ENCODE peak calls at places on chromosomes 6 and 20, in ten cellular contexts. T is dorsolateral prefrontal cortex, P is breast epithelium, H is RWPE1, B is AG09309, F is tibial artery, C is stomach, U is ovary, J is mesothelial cell of epicardium, Q is astrocyte of the spinal cord. S is an unnamed sample.

GRCh38 chr6:128572286-128572685 is 51.9 kb upstream of the PTPRK start:
- DNase-seq in T (no peak), P (no peak), H (no peak), B (no peak), F (no peak), C (no peak), U (no peak), J (no peak), Q (no peak), S (no peak)

GRCh38 chr6:23031986-23032385 is 462.6 kb downstream of the HDGFL1 start:
- DNase-seq in T (no peak), P (no peak), H (no peak), B (no peak), F (no peak), C (no peak), U (no peak), J (no peak), Q (no peak), S (no peak)

GRCh38 chr6:148407372-148407771 is 64.7 kb downstream of the SASH1 start:
- DNase-seq in T (no peak), P (no peak), H (peak), B (peak), F (peak), C (no peak), U (no peak), J (no peak), Q (peak), S (no peak)

GRCh38 chr6:156502969-156503504 is 274.1 kb upstream of the ARID1B start:
- DNase-seq in T (no peak), P (no peak), H (no peak), B (no peak), F (no peak), C (no peak), U (no peak), J (no peak), Q (no peak), S (no peak)

GRCh38 chr6:146913842-146914562 is 290.2 kb upstream of the STXBP5 start:
- DNase-seq in T (peak), P (peak), H (peak), B (peak), F (peak), C (peak), U (peak), J (peak), Q (peak), S (peak)

GRCh38 chr6:159887146-159887545 is 3.6 kb upstream of the MAS1 start:
- DNase-seq in T (no peak), P (no peak), H (no peak), B (no peak), F (no peak), C (no peak), U (no peak), J (no peak), Q (no peak), S (no peak)

GRCh38 chr6:138765896-138766487 is 7.6 kb upstream of the CCDC28A start:
- DNase-seq in T (no peak), P (no peak), H (peak), B (no peak), F (no peak), C (no peak), U (no peak), J (no peak), Q (peak), S (no peak)

GRCh38 chr6:42313941-42314570 is 96.4 kb upstream of the MRPS10 start:
- DNase-seq in T (no peak), P (no peak), H (no peak), B (no peak), F (no peak), C (no peak), U (peak), J (no peak), Q (peak), S (no peak)

GRCh38 chr6:41306187-41306854 is 19.8 kb upstream of the TREM1 start:
- DNase-seq in T (no peak), P (no peak), H (peak), B (no peak), F (no peak), C (peak), U (no peak), J (no peak), Q (peak), S (no peak)

GRCh38 chr6:19896580-19897010 is 59.4 kb downstream of the ID4 start:
- DNase-seq in T (no peak), P (peak), H (peak), B (no peak), F (no peak), C (no peak), U (no peak), J (no peak), Q (no peak), S (no peak)

GRCh38 chr20:57627339-57627738 is 7.1 kb upstream of the ZBP1 start:
- DNase-seq in T (no peak), P (no peak), H (no peak), B (no peak), F (no peak), C (no peak), U (no peak), J (no peak), Q (no peak), S (no peak)

GRCh38 chr20:51800132-51800721 is 2.1 kb downstream of the SALL4 start:
- DNase-seq in T (no peak), P (peak), H (peak), B (no peak), F (no peak), C (peak), U (peak), J (peak), Q (peak), S (peak)

GRCh38 chr6:20688710-20689500 is 154.6 kb downstream of the CDKAL1 start:
- DNase-seq in T (no peak), P (no peak), H (no peak), B (no peak), F (no peak), C (no peak), U (no peak), J (no peak), Q (peak), S (no peak)

GRCh38 chr6:152053332-152053731 is 245.8 kb downstream of the ESR1 start:
- DNase-seq in T (no peak), P (no peak), H (no peak), B (no peak), F (no peak), C (no peak), U (no peak), J (no peak), Q (no peak), S (no peak)

GRCh38 chr6:33384581-33385020 is 7.0 kb upstream of the KIFC1 start:
- DNase-seq in T (no peak), P (no peak), H (peak), B (peak), F (no peak), C (no peak), U (no peak), J (no peak), Q (peak), S (no peak)

GRCh38 chr6:151389640-151390275 is 1.6 kb downstream of the ZBTB2 start:
- DNase-seq in T (peak), P (peak), H (peak), B (peak), F (peak), C (peak), U (peak), J (no peak), Q (peak), S (peak)

GRCh38 chr6:31178143-31179041 is 7.9 kb upstream of the POU5F1 start:
- DNase-seq in T (no peak), P (no peak), H (no peak), B (no peak), F (no peak), C (no peak), U (no peak), J (no peak), Q (no peak), S (no peak)

GRCh38 chr6:39493717-39494116 is 171.2 kb upstream of the KCNK16 start:
- DNase-seq in T (no peak), P (no peak), H (no peak), B (no peak), F (peak), C (no peak), U (no peak), J (no peak), Q (no peak), S (no peak)

GRCh38 chr6:143803769-143804540 is 39.2 kb upstream of the LTV1 start:
- DNase-seq in T (no peak), P (no peak), H (no peak), B (no peak), F (no peak), C (no peak), U (no peak), J (no peak), Q (no peak), S (no peak)

GRCh38 chr6:1122083-1122482 is 189.8 kb upstream of the FOXQ1 start:
- DNase-seq in T (no peak), P (no peak), H (no peak), B (no peak), F (no peak), C (no peak), U (no peak), J (no peak), Q (no peak), S (no peak)

GRCh38 chr6:48016027-48016755 is 94.8 kb downstream of the PTCHD4 start:
- DNase-seq in T (no peak), P (no peak), H (peak), B (no peak), F (no peak), C (no peak), U (no peak), J (no peak), Q (no peak), S (no peak)

GRCh38 chr6:3269412-3269975 is 10.7 kb downstream of the PSMG4 start:
- DNase-seq in T (peak), P (no peak), H (no peak), B (no peak), F (no peak), C (no peak), U (peak), J (no peak), Q (no peak), S (no peak)

GRCh38 chr6:169669147-169669546 is 32.7 kb downstream of the WDR27 start:
- DNase-seq in T (no peak), P (no peak), H (peak), B (no peak), F (no peak), C (no peak), U (no peak), J (no peak), Q (no peak), S (no peak)

GRCh38 chr20:31827059-31827458 is 7.9 kb downstream of the MYLK2 start:
- DNase-seq in T (no peak), P (no peak), H (no peak), B (no peak), F (no peak), C (no peak), U (no peak), J (no peak), Q (no peak), S (no peak)

GRCh38 chr6:28648035-28648877 is 122.6 kb downstream of the GPX5 start:
- DNase-seq in T (peak), P (no peak), H (peak), B (peak), F (no peak), C (no peak), U (peak), J (peak), Q (peak), S (peak)

GRCh38 chr20:36624068-36624813 is 18.7 kb downstream of the RAB5IF start:
- DNase-seq in T (no peak), P (no peak), H (no peak), B (no peak), F (no peak), C (peak), U (no peak), J (no peak), Q (no peak), S (no peak)

GRCh38 chr20:47618479-47618878 is 116.8 kb downstream of the NCOA3 start:
- DNase-seq in T (no peak), P (no peak), H (no peak), B (no peak), F (no peak), C (no peak), U (no peak), J (no peak), Q (no peak), S (no peak)

GRCh38 chr6:122869437-122870024 is 80.5 kb downstream of the SMPDL3A start:
- DNase-seq in T (peak), P (no peak), H (peak), B (no peak), F (no peak), C (peak), U (no peak), J (no peak), Q (peak), S (peak)

GRCh38 chr6:10595731-10596664 is 74.8 kb downstream of the GCNT2 start:
- DNase-seq in T (no peak), P (no peak), H (no peak), B (no peak), F (no peak), C (no peak), U (no peak), J (no peak), Q (peak), S (no peak)

DNA sequence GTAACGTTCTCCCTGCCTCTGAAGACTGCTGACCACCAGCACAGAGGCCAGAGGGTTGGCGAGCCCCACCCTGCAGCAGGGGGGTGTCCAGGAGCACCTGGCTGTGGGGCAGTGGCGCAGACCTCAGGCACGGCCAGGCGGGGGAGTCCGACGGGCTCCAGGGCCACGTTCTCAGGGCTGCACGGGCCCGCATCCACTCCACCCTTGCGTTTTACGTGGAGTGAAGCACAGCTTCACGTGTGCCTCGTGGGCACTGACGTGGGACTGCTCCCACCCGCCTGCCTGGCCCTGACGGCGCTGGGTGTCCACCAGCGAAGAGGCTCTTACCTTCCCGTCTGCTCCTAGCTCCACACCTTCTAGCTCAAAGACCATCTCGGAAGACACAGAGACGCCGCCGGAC is 6.9 kb downstream of the RPS21 start:
- DNase-seq in T (no peak), P (no peak), H (no peak), B (no peak), F (no peak), C (no peak), U (no peak), J (no peak), Q (no peak), S (no peak)
- TF ChIP-seq CTCF in T (no peak), P (no peak), H (no peak), B (no peak), F (no peak), C (no peak), U (no peak), J (no peak), Q (no peak), S (no peak)

GRCh38 chr6:162443101-162443500 is 284.5 kb downstream of the PRKN start:
- DNase-seq in T (no peak), P (peak), H (peak), B (no peak), F (no peak), C (peak), U (no peak), J (no peak), Q (no peak), S (no peak)

GRCh38 chr6:162448294-162448693 is 279.3 kb downstream of the PRKN start:
- DNase-seq in T (no peak), P (no peak), H (no peak), B (no peak), F (no peak), C (no peak), U (no peak), J (no peak), Q (no peak), S (no peak)

DNA sequence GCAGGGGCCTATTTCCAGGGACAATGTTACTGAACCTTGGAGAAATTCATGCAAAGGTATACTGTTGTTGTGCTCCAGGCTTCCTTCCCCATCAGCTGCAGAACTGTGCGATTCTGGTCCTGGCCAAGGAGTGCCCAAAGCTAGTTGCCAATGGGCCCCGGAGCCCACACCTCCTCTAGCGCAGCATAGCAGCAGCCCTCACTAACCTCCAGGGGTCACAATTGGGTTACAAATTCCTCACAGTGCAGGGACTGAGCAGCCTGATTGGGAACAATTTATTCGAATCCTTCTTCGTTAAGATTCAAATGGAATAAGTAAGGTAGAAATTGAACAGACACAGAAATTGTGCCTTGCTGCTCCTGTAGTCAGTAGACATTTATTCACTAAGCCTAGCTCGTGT is 284.9 kb downstream of the PRKN start:
- DNase-seq in T (no peak), P (no peak), H (no peak), B (no peak), F (no peak), C (no peak), U (no peak), J (no peak), Q (no peak), S (peak)
- TF ChIP-seq CTCF in T (peak), P (no peak), H (no peak), B (no peak), F (no peak), C (no peak), U (no peak), J (no peak), Q (no peak), S (peak)

GRCh38 chr6:149969635-149970034 is 5.9 kb downstream of the ULBP1 start:
- DNase-seq in T (no peak), P (no peak), H (no peak), B (no peak), F (no peak), C (no peak), U (no peak), J (no peak), Q (no peak), S (no peak)
- TF ChIP-seq CTCF in T (no peak), P (no peak), H (no peak), B (no peak), F (no peak), C (no peak), U (no peak), J (no peak), Q (no peak), S (no peak)

GRCh38 chr20:64039293-64040160 is 3.5 kb downstream of the C20orf204 start:
- DNase-seq in T (no peak), P (no peak), H (no peak), B (no peak), F (no peak), C (no peak), U (no peak), J (no peak), Q (no peak), S (no peak)
- TF ChIP-seq CTCF in T (no peak), P (no peak), H (no peak), B (no peak), F (no peak), C (no peak), U (no peak), J (no peak), Q (no peak), S (no peak)

GRCh38 chr6:166470029-166470862 is 87.5 kb upstream of the MPC1 start:
- DNase-seq in T (no peak), P (no peak), H (peak), B (no peak), F (no peak), C (no peak), U (no peak), J (no peak), Q (no peak), S (no peak)
- TF ChIP-seq CTCF in T (no peak), P (no peak), H (no peak), B (no peak), F (no peak), C (no peak), U (no peak), J (no peak), Q (no peak), S (no peak)